ENCODE peak calls at places on chromosomes 13 and 19, in four cellular contexts. B, G, C and Y are unnamed samples.

GRCh38 chr19:55248704-55249103 is 10.1 kb downstream of the PPP6R1 start:
- DNase-seq in B (no peak), G (no peak), C (no peak), Y (no peak)

GRCh38 chr19:22625266-22626035 is 8.7 kb upstream of the ZNF492 start:
- DNase-seq in C (no peak), B (no peak), G (no peak), Y (no peak)

GRCh38 chr13:44402902-44403719 is 29.5 kb downstream of the SERP2 start:
- DNase-seq in B (no peak), C (no peak), G (no peak), Y (peak)

GRCh38 chr13:45870232-45870631 is 18.7 kb upstream of the SIAH3 start:
- DNase-seq in B (no peak), G (no peak), C (no peak), Y (no peak)

GRCh38 chr13:63636231-63636993 is 2220.8 kb upstream of the PCDH20 start:
- DNase-seq in C (peak), G (no peak), B (no peak), Y (no peak)

GRCh38 chr13:111398715-111399299 is 78.4 kb downstream of the TEX29 start:
- DNase-seq in G (no peak), B (no peak), C (no peak), Y (no peak)

GRCh38 chr13:74919914-74920313 is 562.1 kb downstream of the TBC1D4 start:
- DNase-seq in G (no peak), C (no peak), B (no peak), Y (no peak)

GRCh38 chr19:48991823-48992570 is 1.1 kb downstream of the GYS1 start:
- DNase-seq in G (peak), C (peak), B (peak), Y (peak)

GRCh38 chr13:27079421-27079958 is 92.1 kb downstream of the USP12 start:
- DNase-seq in B (peak), C (no peak), G (peak), Y (peak)

GRCh38 chr13:111213964-111214726 is 99.0 kb downstream of the ARHGEF7 start:
- DNase-seq in C (no peak), B (no peak), G (no peak), Y (no peak)

GRCh38 chr19:15213715-15214381 is 13.1 kb upstream of the NOTCH3 start:
- DNase-seq in B (no peak), C (no peak), G (no peak), Y (no peak)

GRCh38 chr13:45328661-45329105 is 12.3 kb downstream of the TPT1 start:
- DNase-seq in C (peak), B (peak), G (no peak), Y (no peak)

GRCh38 chr19:38466050-38466449 is 32.6 kb downstream of the RYR1 start:
- DNase-seq in C (no peak), G (no peak), B (no peak), Y (no peak)

GRCh38 chr19:6514926-6515325 is 12.8 kb upstream of the TUBB4A start:
- DNase-seq in C (no peak), G (no peak), B (no peak), Y (no peak)

GRCh38 chr19:33302974-33303790 is 848 bp upstream of the CEBPA start:
- DNase-seq in C (peak), G (peak), B (peak), Y (peak)

GRCh38 chr19:16266586-16266942 is 58.1 kb upstream of the KLF2 start:
- DNase-seq in C (no peak), B (no peak), G (no peak), Y (no peak)

GRCh38 chr13:33017410-33017929 is 1.2 kb downstream of the KL start:
- DNase-seq in C (peak), B (peak), G (peak), Y (peak)

DNA sequence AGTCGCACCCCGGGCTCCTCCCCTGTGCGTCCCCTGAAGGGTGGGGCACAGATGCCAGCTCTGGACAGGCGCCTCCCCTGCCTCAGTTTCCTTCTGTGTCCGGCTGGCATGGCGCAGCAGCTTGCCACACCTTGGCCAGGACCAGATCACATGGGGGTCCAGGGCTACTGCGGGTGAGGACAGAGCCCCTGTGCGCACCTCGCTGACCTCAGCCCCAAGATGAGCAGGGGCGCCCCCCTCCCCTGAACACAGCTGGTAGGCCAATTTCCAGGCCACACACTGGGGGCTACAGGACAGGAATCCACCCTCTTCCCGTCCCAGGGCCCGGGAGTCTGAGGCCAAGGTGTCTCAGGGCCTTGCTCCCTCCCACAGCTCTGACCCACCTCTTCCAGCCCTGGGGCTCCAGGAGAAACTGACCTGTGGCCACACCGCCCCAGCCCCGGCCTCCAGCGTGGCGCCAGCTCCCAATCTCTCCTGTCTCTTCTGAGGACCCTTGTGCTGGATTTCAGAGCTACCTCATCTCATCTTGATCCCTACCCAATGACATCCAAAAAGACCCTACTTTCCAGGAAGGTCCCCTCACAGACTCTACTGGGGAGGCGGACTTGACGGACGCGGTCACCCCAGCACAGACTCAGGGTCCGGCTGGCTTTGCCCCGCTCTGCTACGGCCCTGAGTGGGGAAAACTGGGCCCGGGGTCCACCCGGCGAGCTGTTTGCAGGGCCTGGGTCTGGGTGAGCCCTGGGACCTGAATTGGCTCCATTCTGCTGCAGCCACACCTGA is 28.2 kb downstream of the SBNO2 start:
- DNase-seq in C (no peak), B (no peak), G (no peak), Y (no peak)
- H3K9ac ChIP-seq in C (no peak), B (no peak), G (no peak), Y (no peak)

DNA sequence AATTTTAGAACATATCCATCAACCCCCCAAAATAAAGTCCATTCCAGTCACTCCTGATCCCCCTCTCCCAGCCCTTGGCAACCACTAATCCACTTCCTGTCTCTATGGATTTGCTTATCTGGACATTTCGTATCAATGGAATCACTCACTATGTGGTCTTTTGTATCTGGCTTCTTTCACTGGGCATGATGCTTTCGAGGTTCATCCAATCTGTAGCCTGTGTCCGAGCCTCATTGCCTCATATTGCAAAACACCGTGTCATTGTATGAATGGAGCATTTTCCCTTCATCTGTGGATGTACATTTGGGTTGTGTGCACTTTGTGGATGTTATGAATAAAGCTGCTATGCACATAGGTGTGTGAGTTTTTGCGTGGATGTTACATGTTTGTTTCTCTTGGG is 1.4 kb upstream of the FZR1 start:
- DNase-seq in B (no peak), G (no peak), C (no peak), Y (no peak)
- H3K9ac ChIP-seq in B (no peak), G (no peak), C (no peak), Y (no peak)

GRCh38 chr19:12997225-12997966 is 2.1 kb downstream of the NFIX start:
- DNase-seq in C (no peak), G (no peak), B (no peak), Y (no peak)
- H3K9ac ChIP-seq in C (no peak), G (no peak), B (peak), Y (no peak)

GRCh38 chr19:1277061-1277460 is 1.7 kb downstream of the FAM174C start:
- DNase-seq in C (no peak), G (no peak), B (no peak), Y (no peak)

GRCh38 chr19:1274852-1275259 is 474 bp upstream of the FAM174C start:
- DNase-seq in C (no peak), B (no peak), G (peak), Y (no peak)

GRCh38 chr19:1275260-1275975 is at the start of gene FAM174C:
- DNase-seq in C (peak), G (peak), B (peak), Y (peak)

GRCh38 chr19:1276620-1277007 is 1.3 kb downstream of the FAM174C start:
- DNase-seq in G (no peak), B (no peak), C (no peak), Y (no peak)

GRCh38 chr19:1275976-1276619 is 768 bp downstream of the FAM174C start:
- DNase-seq in C (no peak), B (no peak), G (no peak), Y (no peak)
- H3K9ac ChIP-seq in C (peak), B (peak), G (peak), Y (peak)

DNA sequence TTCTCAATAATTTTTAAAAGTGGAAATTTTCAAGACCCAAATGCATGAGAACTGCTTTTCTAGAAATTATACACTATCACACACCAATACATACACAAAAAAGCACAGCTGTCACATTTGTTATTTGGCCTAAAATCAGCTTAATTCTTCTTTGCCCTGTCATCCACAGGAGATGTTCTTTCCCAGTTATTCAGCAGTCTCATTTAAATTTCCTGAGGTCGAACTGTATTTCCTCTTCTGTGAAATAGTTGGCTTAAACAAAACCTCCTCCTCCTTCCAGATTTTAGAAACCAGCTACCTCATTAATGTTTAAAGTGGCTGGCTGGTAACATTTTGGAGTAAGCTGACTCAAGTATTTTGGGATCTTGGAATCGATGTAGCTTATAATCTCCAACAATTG is 39.1 kb downstream of the SMAD9 start:
- DNase-seq in C (peak), G (no peak), B (peak), Y (no peak)
- H3K9ac ChIP-seq in C (no peak), G (no peak), B (no peak), Y (no peak)

GRCh38 chr13:40383132-40383531 is 283.3 kb downstream of the FOXO1 start:
- DNase-seq in B (no peak), C (no peak), G (no peak), Y (no peak)

GRCh38 chr13:40381935-40382764 is 284.3 kb downstream of the FOXO1 start:
- DNase-seq in B (no peak), G (no peak), C (no peak), Y (no peak)

GRCh38 chr13:40384976-40385857 is 281.2 kb downstream of the FOXO1 start:
- DNase-seq in B (no peak), C (no peak), G (no peak), Y (peak)

GRCh38 chr13:40385858-40386180 is 280.6 kb downstream of the FOXO1 start:
- DNase-seq in B (no peak), G (no peak), C (no peak), Y (no peak)

DNA sequence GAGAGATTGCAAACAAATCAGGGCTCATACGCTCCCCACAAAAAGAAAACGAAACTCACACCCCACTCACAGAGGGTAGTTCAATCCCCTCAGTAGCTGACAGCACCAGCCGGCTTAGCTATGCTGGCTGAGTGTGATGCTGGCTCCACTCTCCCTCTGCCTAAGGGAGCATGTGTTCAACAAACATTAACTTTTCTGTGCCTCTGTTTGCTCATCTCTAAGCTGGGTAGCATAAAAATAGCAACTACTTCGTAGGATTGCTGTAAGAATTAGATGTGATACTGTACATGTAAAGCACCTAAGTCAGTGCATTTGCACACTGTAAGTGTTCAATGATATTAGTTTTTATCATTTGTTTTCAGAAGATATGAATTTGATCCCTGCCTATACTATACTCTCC is 282.5 kb downstream of the FOXO1 start:
- DNase-seq in B (no peak), C (no peak), G (no peak), Y (no peak)
- H3K9ac ChIP-seq in B (no peak), C (no peak), G (no peak), Y (no peak)